ENCODE peak calls at places on chromosome X, in seven cellular contexts. One of them, this sample, is unnamed.

GRCh38 chrX:80810365-80810978 is 795 bp upstream of the BRWD3 start:
- DNase-seq in T-helper 22 cell: no peak
- DNase-seq in anterior cingulate cortex: no peak
- DNase-seq in fibroblast of lung: peak
- DNase-seq in type B pancreatic cell: no peak
- DNase-seq in stimulated activated CD4-positive, alpha-beta T cell treated with anti-CD3 and anti-CD28 coated beads, Interleukin-15, amount 100 ng/mL, for 48 hours: no peak
- DNase-seq in NCI-H1092: no peak
- DNase-seq in this sample: no peak

GRCh38 chrX:118637997-118638396 is 89.4 kb upstream of the IL13RA1 start:
- DNase-seq in T-helper 22 cell: no peak
- DNase-seq in anterior cingulate cortex: no peak
- DNase-seq in fibroblast of lung: no peak
- DNase-seq in type B pancreatic cell: no peak
- DNase-seq in stimulated activated CD4-positive, alpha-beta T cell treated with anti-CD3 and anti-CD28 coated beads, Interleukin-15, amount 100 ng/mL, for 48 hours: no peak
- DNase-seq in NCI-H1092: no peak
- DNase-seq in this sample: no peak

GRCh38 chrX:12206413-12206812 is 68.1 kb downstream of the FRMPD4 start:
- DNase-seq in T-helper 22 cell: no peak
- DNase-seq in anterior cingulate cortex: peak
- DNase-seq in fibroblast of lung: no peak
- DNase-seq in type B pancreatic cell: no peak
- DNase-seq in stimulated activated CD4-positive, alpha-beta T cell treated with anti-CD3 and anti-CD28 coated beads, Interleukin-15, amount 100 ng/mL, for 48 hours: no peak
- DNase-seq in NCI-H1092: no peak
- DNase-seq in this sample: no peak

GRCh38 chrX:15882704-15883539 is 28.3 kb upstream of the AP1S2 start:
- DNase-seq in T-helper 22 cell: no peak
- DNase-seq in anterior cingulate cortex: no peak
- DNase-seq in fibroblast of lung: peak
- DNase-seq in type B pancreatic cell: no peak
- DNase-seq in stimulated activated CD4-positive, alpha-beta T cell treated with anti-CD3 and anti-CD28 coated beads, Interleukin-15, amount 100 ng/mL, for 48 hours: no peak
- DNase-seq in NCI-H1092: no peak
- DNase-seq in this sample: no peak

GRCh38 chrX:49192722-49193328 is 6.7 kb upstream of the PRICKLE3 start:
- DNase-seq in T-helper 22 cell: no peak
- DNase-seq in anterior cingulate cortex: no peak
- DNase-seq in fibroblast of lung: peak
- DNase-seq in type B pancreatic cell: no peak
- DNase-seq in stimulated activated CD4-positive, alpha-beta T cell treated with anti-CD3 and anti-CD28 coated beads, Interleukin-15, amount 100 ng/mL, for 48 hours: no peak
- DNase-seq in NCI-H1092: no peak
- DNase-seq in this sample: no peak

GRCh38 chrX:15404712-15405111 is 20.5 kb upstream of the VEGFD start:
- DNase-seq in T-helper 22 cell: no peak
- DNase-seq in anterior cingulate cortex: no peak
- DNase-seq in fibroblast of lung: no peak
- DNase-seq in type B pancreatic cell: no peak
- DNase-seq in stimulated activated CD4-positive, alpha-beta T cell treated with anti-CD3 and anti-CD28 coated beads, Interleukin-15, amount 100 ng/mL, for 48 hours: no peak
- DNase-seq in NCI-H1092: no peak
- DNase-seq in this sample: peak

GRCh38 chrX:134625315-134625718 is 33.0 kb downstream of the PLAC1 start:
- DNase-seq in T-helper 22 cell: no peak
- DNase-seq in anterior cingulate cortex: no peak
- DNase-seq in fibroblast of lung: peak
- DNase-seq in type B pancreatic cell: no peak
- DNase-seq in stimulated activated CD4-positive, alpha-beta T cell treated with anti-CD3 and anti-CD28 coated beads, Interleukin-15, amount 100 ng/mL, for 48 hours: no peak
- DNase-seq in NCI-H1092: no peak
- DNase-seq in this sample: no peak

GRCh38 chrX:18707442-18708049 is at the start of gene PPEF1:
- DNase-seq in T-helper 22 cell: no peak
- DNase-seq in anterior cingulate cortex: no peak
- DNase-seq in fibroblast of lung: no peak
- DNase-seq in type B pancreatic cell: no peak
- DNase-seq in stimulated activated CD4-positive, alpha-beta T cell treated with anti-CD3 and anti-CD28 coated beads, Interleukin-15, amount 100 ng/mL, for 48 hours: no peak
- DNase-seq in NCI-H1092: no peak
- DNase-seq in this sample: no peak

GRCh38 chrX:131626681-131627296 is 82.9 kb downstream of the OR13H1 start:
- DNase-seq in T-helper 22 cell: no peak
- DNase-seq in anterior cingulate cortex: no peak
- DNase-seq in fibroblast of lung: peak
- DNase-seq in type B pancreatic cell: no peak
- DNase-seq in stimulated activated CD4-positive, alpha-beta T cell treated with anti-CD3 and anti-CD28 coated beads, Interleukin-15, amount 100 ng/mL, for 48 hours: no peak
- DNase-seq in NCI-H1092: no peak
- DNase-seq in this sample: no peak

This sample was measured in globus pallidus.